ENCODE peak calls at places on chromosomes 7 and 10, in four cellular contexts. I, J, E and Z are unnamed samples.

GRCh38 chr10:76435154-76435553 is 1003.7 kb downstream of the LRMDA start:
- DNase-seq in E (no peak), I (no peak), J (no peak), Z (no peak)

GRCh38 chr7:28348631-28349030 is 63.7 kb upstream of the CREB5 start:
- DNase-seq in J (no peak), I (no peak), E (no peak), Z (no peak)

GRCh38 chr7:105141068-105141467 is 127.1 kb downstream of the KMT2E start:
- DNase-seq in J (peak), I (peak), E (peak), Z (peak)

GRCh38 chr7:3437467-3437866 is 136.4 kb downstream of the SDK1 start:
- DNase-seq in E (no peak), I (no peak), J (no peak), Z (no peak)

GRCh38 chr7:92778972-92779371 is 57.4 kb downstream of the CDK6 start:
- DNase-seq in J (no peak), I (no peak), E (no peak), Z (peak)

GRCh38 chr10:78960316-78960800 is 108.4 kb upstream of the ZMIZ1 start:
- DNase-seq in I (no peak), E (no peak), J (no peak), Z (no peak)

GRCh38 chr7:90262438-90262837 is 17.5 kb downstream of the CFAP69 start:
- DNase-seq in I (peak), E (no peak), J (no peak), Z (peak)

GRCh38 chr10:132198381-132199181 is 11.8 kb downstream of the DPYSL4 start:
- DNase-seq in J (no peak), E (no peak), I (no peak), Z (no peak)

GRCh38 chr10:33215154-33215553 is 119.3 kb downstream of the NRP1 start:
- DNase-seq in I (no peak), E (no peak), J (no peak), Z (no peak)

GRCh38 chr10:88670497-88670896 is 6.3 kb downstream of the LIPF start:
- DNase-seq in I (no peak), J (no peak), E (no peak), Z (no peak)

GRCh38 chr10:12111528-12111927 is 17.9 kb upstream of the SEC61A2 start:
- DNase-seq in E (no peak), J (no peak), I (no peak), Z (no peak)

GRCh38 chr10:100008142-100008522 is 1.6 kb downstream of the DNMBP start:
- DNase-seq in I (peak), E (no peak), J (no peak), Z (no peak)

GRCh38 chr7:142855756-142856564 is 1.1 kb downstream of the EPHB6 start:
- DNase-seq in I (no peak), E (no peak), J (no peak), Z (no peak)

GRCh38 chr7:28922618-28923331 is 35.4 kb downstream of the TRIL start:
- DNase-seq in I (peak), E (peak), J (peak), Z (peak)

DNA sequence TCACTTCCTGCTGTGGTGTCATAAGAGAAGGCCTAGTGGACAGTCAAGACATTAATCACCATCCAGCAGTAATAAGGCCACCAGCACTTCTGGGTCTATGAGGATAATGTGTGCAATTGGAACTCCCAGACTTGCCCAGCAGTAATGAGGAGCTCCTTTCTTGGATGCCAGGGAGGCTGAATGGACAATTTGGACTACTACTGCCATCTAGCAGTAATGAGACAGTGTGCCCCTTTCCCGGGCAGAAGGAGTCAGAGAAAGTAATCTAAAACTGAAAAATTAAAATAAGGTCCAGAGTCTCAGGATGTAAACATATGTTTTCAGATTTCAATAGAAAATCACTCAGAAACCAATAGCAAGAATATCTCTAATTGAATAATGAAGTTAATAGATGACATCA is 400.4 kb downstream of the CDC14C start:
- DNase-seq in J (no peak), I (no peak), E (no peak), Z (no peak)
- TF ChIP-seq CTCF in J (no peak), I (no peak), E (peak), Z (no peak)

DNA sequence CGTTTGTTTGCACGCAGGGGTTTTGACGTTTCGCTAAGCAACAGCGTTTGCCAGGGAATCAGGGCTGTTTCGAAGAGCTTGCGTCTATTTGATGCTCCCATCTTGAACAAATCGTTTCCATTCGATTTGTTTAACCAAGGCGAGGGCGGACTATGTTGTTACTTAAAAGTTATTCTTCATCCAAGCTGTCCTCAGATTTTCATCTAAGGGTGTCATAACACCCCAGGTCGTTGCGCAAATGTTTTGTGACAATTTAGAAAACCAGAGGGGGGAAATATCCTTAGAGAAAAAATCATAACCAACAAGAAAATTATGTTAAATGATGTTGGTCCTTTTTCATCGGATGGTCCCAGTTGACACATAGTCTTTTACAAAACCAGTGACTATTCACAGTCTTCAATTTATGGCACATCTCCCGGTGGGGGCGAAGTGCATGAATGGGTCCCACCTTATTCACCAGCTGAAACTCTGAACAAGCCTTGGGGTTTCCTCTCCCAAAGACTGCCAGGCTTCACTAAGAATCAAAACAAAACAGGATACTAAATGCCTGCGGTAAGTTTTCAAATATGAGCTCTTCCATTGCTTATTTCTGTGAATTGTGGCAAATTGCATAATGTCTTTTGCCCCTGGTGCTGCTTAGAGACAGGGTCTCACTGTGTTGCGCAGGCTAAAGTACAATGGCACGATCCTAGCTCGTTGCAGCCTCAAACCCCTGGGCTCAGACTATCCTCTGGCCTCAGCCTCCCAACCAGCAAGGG is 109.9 kb downstream of the REEP3 start:
- DNase-seq in E (no peak), I (no peak), J (no peak), Z (no peak)
- TF ChIP-seq NR3C1 in E (no peak), I (no peak), J (no peak), Z (no peak)

GRCh38 chr7:98291717-98292116 is 10.2 kb downstream of the BRI3 start:
- DNase-seq in J (no peak), E (no peak), I (no peak), Z (no peak)
- TF ChIP-seq CTCF in J (no peak), E (no peak), I (peak), Z (no peak)

GRCh38 chr10:32142646-32143045 is 86.4 kb upstream of the KIF5B start:
- DNase-seq in J (no peak), E (no peak), I (no peak), Z (no peak)

GRCh38 chr10:32141018-32141807 is 85.0 kb upstream of the KIF5B start:
- DNase-seq in J (no peak), I (no peak), E (no peak), Z (no peak)

GRCh38 chr10:32143302-32143847 is 87.2 kb upstream of the KIF5B start:
- DNase-seq in I (no peak), E (no peak), J (no peak), Z (no peak)

GRCh38 chr10:32140403-32140802 is 84.2 kb upstream of the KIF5B start:
- DNase-seq in J (no peak), I (no peak), E (no peak), Z (no peak)

GRCh38 chr10:32139223-32140073 is 83.2 kb upstream of the KIF5B start:
- DNase-seq in J (peak), E (peak), I (peak), Z (peak)
- TF ChIP-seq NR3C1 in J (no peak), E (no peak), I (no peak), Z (no peak)

DNA sequence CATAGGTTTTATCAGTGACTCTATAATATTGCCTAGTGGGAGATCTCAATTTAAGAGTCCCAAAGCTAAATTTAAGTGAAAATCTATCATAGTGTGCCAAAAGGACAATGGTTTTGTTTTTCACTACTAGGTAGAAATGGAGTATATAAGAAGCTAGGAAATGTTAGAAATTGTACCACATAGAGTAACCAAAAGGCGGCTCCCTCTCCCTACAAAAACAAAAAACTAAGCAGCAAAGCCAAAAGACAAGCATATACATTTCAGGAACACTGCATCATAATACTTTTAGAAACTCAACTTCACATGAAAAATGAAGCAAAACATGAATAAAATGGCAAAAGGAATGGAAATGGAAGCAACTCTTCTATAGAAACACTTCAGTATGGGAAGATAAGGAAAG is 271.6 kb downstream of the CACNA2D1 start:
- DNase-seq in E (no peak), J (no peak), I (no peak), Z (no peak)
- TF ChIP-seq CTCF in E (no peak), J (no peak), I (no peak), Z (peak)